ENCODE peak calls at places on chromosomes 11 and 22, in five cellular contexts. X is mucosa of descending colon, P is stomach, Y is colonic mucosa, D is GM23248. I is an unnamed sample. For H3K36me3, the result is how much of the 10 kb centered on the place peaks cover.

GRCh38 chr11:75549370-75549958 is 12.6 kb upstream of the SERPINH1 start:
- DNase-seq in Y (no peak), D (no peak), P (no peak), X (no peak), I (no peak)

GRCh38 chr22:42396621-42397331 is 35.4 kb downstream of the NFAM1 start:
- DNase-seq in X (no peak), P (no peak), D (no peak), Y (no peak), I (no peak)

GRCh38 chr11:78022397-78023396 is at the start of gene KCTD14:
- DNase-seq in P (peak), D (peak), Y (peak), X (peak), I (peak)

GRCh38 chr22:36369922-36370781 is 17.6 kb downstream of the MYH9 start:
- DNase-seq in Y (peak), X (peak), D (peak), P (peak), I (peak)

GRCh38 chr11:4606231-4607015 is 1.6 kb downstream of the TRIM68 start:
- DNase-seq in X (no peak), Y (peak), D (peak), P (no peak), I (no peak)

GRCh38 chr11:116231540-116231939 is 541.2 kb downstream of the BUD13 start:
- DNase-seq in Y (no peak), P (no peak), X (no peak), D (no peak), I (no peak)

GRCh38 chr22:42983470-42983869 is 31.5 kb downstream of the PACSIN2 start:
- DNase-seq in Y (no peak), D (no peak), P (no peak), X (no peak), I (no peak)

GRCh38 chr11:101336155-101336554 is 206.5 kb upstream of the PGR start:
- DNase-seq in D (no peak), X (no peak), P (no peak), Y (no peak), I (no peak)

GRCh38 chr11:130070829-130071205 is 1.1 kb downstream of the APLP2 start:
- DNase-seq in X (no peak), P (no peak), Y (peak), D (peak), I (peak)

GRCh38 chr11:65498042-65498726 is 661 bp upstream of the MALAT1 start:
- DNase-seq in Y (no peak), P (peak), D (peak), X (peak), I (no peak)

GRCh38 chr11:70871881-70872280 is 380.5 kb downstream of the SHANK2 start:
- DNase-seq in D (peak), X (no peak), P (no peak), Y (no peak), I (peak)

GRCh38 chr22:25167834-25168601 is 31.6 kb upstream of the CRYBB3 start:
- DNase-seq in D (no peak), X (no peak), P (peak), Y (no peak), I (no peak)

GRCh38 chr11:70153133-70153727 is 49.9 kb upstream of the FADD start:
- DNase-seq in P (no peak), Y (no peak), X (no peak), D (peak), I (no peak)

GRCh38 chr11:40183073-40184064 is 1276.1 kb downstream of the LRRC4C start:
- DNase-seq in P (no peak), Y (no peak), X (no peak), D (no peak), I (no peak)

GRCh38 chr22:23769321-23769965 is 1.7 kb upstream of the CHCHD10 start:
- DNase-seq in P (no peak), X (no peak), D (no peak), Y (no peak), I (no peak)

DNA sequence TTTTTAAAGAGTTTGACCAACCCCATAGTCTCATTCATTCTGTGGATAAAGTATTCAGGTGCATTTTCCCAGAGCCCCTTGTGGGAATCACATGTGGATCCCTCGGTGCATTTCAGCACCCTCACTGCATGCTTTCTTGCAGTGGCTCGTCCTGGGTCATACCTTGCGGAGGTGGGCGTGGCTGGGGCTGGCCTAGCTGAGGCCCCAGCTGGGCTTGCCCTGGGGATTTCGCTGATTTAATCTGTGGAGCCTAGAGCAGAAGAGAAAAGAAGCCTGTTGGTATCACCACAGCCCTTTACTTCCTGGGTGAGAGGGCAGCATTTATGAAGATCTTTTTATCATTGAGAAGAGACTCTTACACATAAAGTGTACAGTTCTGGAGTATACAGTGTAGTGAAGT is 53.1 kb downstream of the FBXO7 start:
- DNase-seq in Y (no peak), D (no peak), X (no peak), P (no peak), I (no peak)
- H3K4me3 ChIP-seq in Y (no peak), D (no peak), X (no peak), P (no peak), I (no peak)

GRCh38 chr11:121055076-121055475 is 31.2 kb downstream of the TBCEL start:
- DNase-seq in D (no peak), P (no peak), X (no peak), Y (no peak), I (no peak)
- H3K36me3 ChIP-seq in D (half or more), P (under half), X (under half), Y (under half), I (under half)

GRCh38 chr11:94734563-94735275 is 33.4 kb upstream of the AMOTL1 start:
- DNase-seq in Y (no peak), P (no peak), D (no peak), X (no peak), I (no peak)

GRCh38 chr11:94738746-94739145 is 29.4 kb upstream of the AMOTL1 start:
- DNase-seq in X (no peak), P (no peak), D (no peak), Y (no peak), I (no peak)

GRCh38 chr11:94739331-94739730 is 28.8 kb upstream of the AMOTL1 start:
- DNase-seq in D (no peak), X (no peak), Y (no peak), P (no peak), I (no peak)

GRCh38 chr11:94735907-94736306 is 32.2 kb upstream of the AMOTL1 start:
- DNase-seq in D (no peak), Y (no peak), P (no peak), X (no peak), I (no peak)

GRCh38 chr11:94737171-94737611 is 31.0 kb upstream of the AMOTL1 start:
- DNase-seq in D (peak), X (no peak), P (no peak), Y (no peak), I (peak)
- H3K4me3 ChIP-seq in D (no peak), X (no peak), P (no peak), Y (no peak), I (no peak)

GRCh38 chr11:113331988-113332387 is 17.6 kb downstream of the TTC12 start:
- DNase-seq in X (no peak), Y (no peak), P (no peak), D (no peak), I (no peak)

GRCh38 chr11:113331436-113331835 is 17.1 kb downstream of the TTC12 start:
- DNase-seq in X (no peak), P (no peak), D (no peak), Y (no peak), I (no peak)

GRCh38 chr11:113334183-113334582 is 19.8 kb downstream of the TTC12 start:
- DNase-seq in Y (no peak), P (no peak), X (no peak), D (no peak), I (no peak)

GRCh38 chr11:113332638-113333329 is 18.4 kb downstream of the TTC12 start:
- DNase-seq in P (no peak), Y (no peak), X (no peak), D (no peak), I (no peak)

DNA sequence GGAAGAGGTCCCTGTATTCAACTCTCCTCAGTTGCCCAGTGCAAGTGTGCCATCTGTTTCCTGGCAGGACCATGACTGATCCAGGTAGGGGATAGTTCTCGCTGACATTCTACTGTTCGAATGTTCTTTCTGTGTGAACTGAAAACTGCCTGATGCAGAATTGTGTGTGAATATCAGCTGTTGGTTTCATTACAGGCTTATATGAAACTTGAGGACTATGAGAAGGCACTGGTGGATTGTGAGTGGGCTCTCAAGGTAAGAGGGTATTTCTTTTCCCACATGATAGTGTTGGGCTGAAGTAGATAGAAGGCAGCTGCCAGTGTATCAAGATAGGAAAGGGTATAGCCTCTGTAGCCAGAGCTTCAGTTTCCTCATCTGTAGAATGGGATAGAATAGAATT is 15.3 kb downstream of the TTC12 start:
- DNase-seq in D (no peak), X (no peak), Y (no peak), P (no peak), I (no peak)
- H3K36me3 ChIP-seq in D (under half), X (under half), Y (under half), P (half or more), I (under half)

DNA sequence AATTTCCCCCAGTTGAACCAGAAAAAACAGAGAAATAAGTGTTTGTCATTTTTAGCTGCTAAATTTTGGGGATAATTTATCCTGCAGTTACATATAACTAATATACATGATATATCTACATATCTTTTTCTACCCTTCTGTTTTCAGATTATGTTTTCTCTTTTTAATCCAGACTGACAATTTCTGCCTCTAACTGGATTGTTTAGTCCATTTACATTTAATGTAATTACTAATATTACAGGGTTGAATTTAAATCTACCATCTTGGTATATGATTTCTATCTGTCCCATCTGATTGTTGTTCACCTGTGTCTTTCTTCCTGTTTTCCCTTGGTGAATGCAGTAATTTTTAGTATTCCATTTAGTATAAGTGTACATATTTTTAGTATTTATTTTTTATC is 5.7 kb downstream of the NNMT start:
- DNase-seq in P (no peak), X (no peak), Y (no peak), D (no peak), I (no peak)
- H3K4me3 ChIP-seq in P (no peak), X (no peak), Y (no peak), D (peak), I (no peak)

I was measured in MG63.